ENCODE peak calls at places on chromosome 6, in six cellular contexts. One of them, this sample, is unnamed.

GRCh38 chr6:81241717-81242116 is 510.8 kb downstream of the TENT5A start:
- DNase-seq in uterus: no peak
- DNase-seq in left ventricle myocardium inferior: no peak
- DNase-seq in prostate gland: no peak
- DNase-seq in cardiac muscle cell: peak; percentile 40
- DNase-seq in right cardiac atrium: no peak
- DNase-seq in this sample: no peak

GRCh38 chr6:47413752-47414516 is 63.7 kb upstream of the CD2AP start:
- DNase-seq in uterus: peak; percentile 17
- DNase-seq in left ventricle myocardium inferior: no peak
- DNase-seq in prostate gland: peak; percentile 51
- DNase-seq in cardiac muscle cell: peak; percentile 58
- DNase-seq in right cardiac atrium: no peak
- DNase-seq in this sample: no peak

GRCh38 chr6:163661271-163661671 is 246.8 kb downstream of the QKI start:
- DNase-seq in uterus: no peak
- DNase-seq in left ventricle myocardium inferior: no peak
- DNase-seq in prostate gland: no peak
- DNase-seq in cardiac muscle cell: no peak
- DNase-seq in right cardiac atrium: peak; percentile 29
- DNase-seq in this sample: no peak

GRCh38 chr6:81875776-81876293 is 123.4 kb upstream of the TENT5A start:
- DNase-seq in uterus: no peak
- DNase-seq in left ventricle myocardium inferior: no peak
- DNase-seq in prostate gland: no peak
- DNase-seq in cardiac muscle cell: no peak
- DNase-seq in right cardiac atrium: no peak
- DNase-seq in this sample: no peak

GRCh38 chr6:80489911-80490635 is 383.6 kb downstream of the BCKDHB start:
- DNase-seq in uterus: no peak
- DNase-seq in left ventricle myocardium inferior: no peak
- DNase-seq in prostate gland: no peak
- DNase-seq in cardiac muscle cell: no peak
- DNase-seq in right cardiac atrium: no peak
- DNase-seq in this sample: no peak

GRCh38 chr6:12014027-12014872 is 2.1 kb downstream of the HIVEP1 start:
- DNase-seq in uterus: no peak
- DNase-seq in left ventricle myocardium inferior: no peak
- DNase-seq in prostate gland: no peak
- DNase-seq in cardiac muscle cell: no peak
- DNase-seq in right cardiac atrium: no peak
- DNase-seq in this sample: no peak

GRCh38 chr6:110529355-110529754 is 52.9 kb upstream of the SLC22A16 start:
- DNase-seq in uterus: no peak
- DNase-seq in left ventricle myocardium inferior: no peak
- DNase-seq in prostate gland: no peak
- DNase-seq in cardiac muscle cell: no peak
- DNase-seq in right cardiac atrium: no peak
- DNase-seq in this sample: no peak

GRCh38 chr6:117138407-117138806 is 127.0 kb upstream of the VGLL2 start:
- DNase-seq in uterus: no peak
- DNase-seq in left ventricle myocardium inferior: no peak
- DNase-seq in prostate gland: no peak
- DNase-seq in cardiac muscle cell: no peak
- DNase-seq in right cardiac atrium: no peak
- DNase-seq in this sample: no peak

GRCh38 chr6:36752187-36752885 is 54.7 kb downstream of the RAB44 start:
- DNase-seq in uterus: no peak
- DNase-seq in left ventricle myocardium inferior: no peak
- DNase-seq in prostate gland: no peak
- DNase-seq in cardiac muscle cell: no peak
- DNase-seq in right cardiac atrium: peak; percentile 35
- DNase-seq in this sample: no peak

GRCh38 chr6:163531122-163531521 is 116.6 kb downstream of the QKI start:
- DNase-seq in uterus: no peak
- DNase-seq in left ventricle myocardium inferior: no peak
- DNase-seq in prostate gland: no peak
- DNase-seq in cardiac muscle cell: no peak
- DNase-seq in right cardiac atrium: peak; percentile 50
- DNase-seq in this sample: no peak

GRCh38 chr6:23445157-23445710 is 680.8 kb upstream of the NRSN1 start:
- DNase-seq in uterus: no peak
- DNase-seq in left ventricle myocardium inferior: peak; percentile 17
- DNase-seq in prostate gland: no peak
- DNase-seq in cardiac muscle cell: peak; percentile 11
- DNase-seq in right cardiac atrium: peak; percentile 19
- DNase-seq in this sample: no peak

GRCh38 chr6:13615802-13616140 is 636 bp downstream of the NOL7 start:
- DNase-seq in uterus: peak; percentile 32
- DNase-seq in left ventricle myocardium inferior: peak; percentile 53
- DNase-seq in prostate gland: peak; percentile 39
- DNase-seq in cardiac muscle cell: peak; percentile 59
- DNase-seq in right cardiac atrium: peak; percentile 79
- DNase-seq in this sample: peak; percentile 87

GRCh38 chr6:89611666-89612065 is 26.9 kb downstream of the LYRM2 start:
- DNase-seq in uterus: no peak
- DNase-seq in left ventricle myocardium inferior: no peak
- DNase-seq in prostate gland: no peak
- DNase-seq in cardiac muscle cell: no peak
- DNase-seq in right cardiac atrium: no peak
- DNase-seq in this sample: no peak

GRCh38 chr6:157228421-157229218 is 94.7 kb downstream of the TMEM242 start:
- DNase-seq in uterus: no peak
- DNase-seq in left ventricle myocardium inferior: no peak
- DNase-seq in prostate gland: no peak
- DNase-seq in cardiac muscle cell: no peak
- DNase-seq in right cardiac atrium: no peak
- DNase-seq in this sample: peak; percentile 76

GRCh38 chr6:90274481-90275030 is 22.1 kb downstream of the BACH2 start:
- DNase-seq in uterus: no peak
- DNase-seq in left ventricle myocardium inferior: no peak
- DNase-seq in prostate gland: peak; percentile 16
- DNase-seq in cardiac muscle cell: no peak
- DNase-seq in right cardiac atrium: peak; percentile 41
- DNase-seq in this sample: peak; percentile 55

GRCh38 chr6:157647261-157647915 is 175.7 kb upstream of the SNX9 start:
- DNase-seq in uterus: no peak
- DNase-seq in left ventricle myocardium inferior: no peak
- DNase-seq in prostate gland: no peak
- DNase-seq in cardiac muscle cell: no peak
- DNase-seq in right cardiac atrium: no peak
- DNase-seq in this sample: peak; percentile 33

GRCh38 chr6:6834356-6835342 is 246.1 kb downstream of the LY86 start:
- DNase-seq in uterus: no peak
- DNase-seq in left ventricle myocardium inferior: no peak
- DNase-seq in prostate gland: no peak
- DNase-seq in cardiac muscle cell: peak; percentile 52
- DNase-seq in right cardiac atrium: no peak
- DNase-seq in this sample: no peak

GRCh38 chr6:15461127-15461944 is 201.5 kb downstream of the DTNBP1 start:
- DNase-seq in uterus: no peak
- DNase-seq in left ventricle myocardium inferior: no peak
- DNase-seq in prostate gland: no peak
- DNase-seq in cardiac muscle cell: no peak
- DNase-seq in right cardiac atrium: no peak
- DNase-seq in this sample: no peak

GRCh38 chr6:6686748-6687601 is 98.5 kb downstream of the LY86 start:
- DNase-seq in uterus: peak; percentile 83
- DNase-seq in left ventricle myocardium inferior: peak; percentile 94
- DNase-seq in prostate gland: peak; percentile 69
- DNase-seq in cardiac muscle cell: peak; percentile 98
- DNase-seq in right cardiac atrium: peak; percentile 97
- DNase-seq in this sample: peak; percentile 90

GRCh38 chr6:140909156-140909555 is 1223.6 kb upstream of the GJE1 start:
- DNase-seq in uterus: no peak
- DNase-seq in left ventricle myocardium inferior: no peak
- DNase-seq in prostate gland: no peak
- DNase-seq in cardiac muscle cell: no peak
- DNase-seq in right cardiac atrium: no peak
- DNase-seq in this sample: no peak

GRCh38 chr6:49030621-49031020 is 432.4 kb downstream of the MMUT start:
- DNase-seq in uterus: no peak
- DNase-seq in left ventricle myocardium inferior: no peak
- DNase-seq in prostate gland: no peak
- DNase-seq in cardiac muscle cell: no peak
- DNase-seq in right cardiac atrium: no peak
- DNase-seq in this sample: no peak

GRCh38 chr6:155481215-155481614 is 25.6 kb upstream of the NOX3 start:
- DNase-seq in uterus: no peak
- DNase-seq in left ventricle myocardium inferior: no peak
- DNase-seq in prostate gland: no peak
- DNase-seq in cardiac muscle cell: no peak
- DNase-seq in right cardiac atrium: no peak
- DNase-seq in this sample: no peak

GRCh38 chr6:47464052-47464451 is 13.5 kb upstream of the CD2AP start:
- DNase-seq in uterus: no peak
- DNase-seq in left ventricle myocardium inferior: no peak
- DNase-seq in prostate gland: no peak
- DNase-seq in cardiac muscle cell: no peak
- DNase-seq in right cardiac atrium: no peak
- DNase-seq in this sample: no peak

GRCh38 chr6:113903666-113904330 is 46.7 kb downstream of the MARCKS start:
- DNase-seq in uterus: peak; percentile 40
- DNase-seq in left ventricle myocardium inferior: peak; percentile 46
- DNase-seq in prostate gland: peak; percentile 47
- DNase-seq in cardiac muscle cell: no peak
- DNase-seq in right cardiac atrium: peak; percentile 71
- DNase-seq in this sample: no peak

GRCh38 chr6:96162711-96163120 is 146.9 kb downstream of the FUT9 start:
- DNase-seq in uterus: no peak
- DNase-seq in left ventricle myocardium inferior: no peak
- DNase-seq in prostate gland: no peak
- DNase-seq in cardiac muscle cell: no peak
- DNase-seq in right cardiac atrium: no peak
- DNase-seq in this sample: no peak

GRCh38 chr6:139533573-139534471 is 159.4 kb upstream of the CITED2 start:
- DNase-seq in uterus: no peak
- DNase-seq in left ventricle myocardium inferior: no peak
- DNase-seq in prostate gland: peak; percentile 10
- DNase-seq in cardiac muscle cell: peak; percentile 17
- DNase-seq in right cardiac atrium: no peak
- DNase-seq in this sample: no peak

GRCh38 chr6:125797120-125797933 is 6.6 kb downstream of the NCOA7 start:
- DNase-seq in uterus: no peak
- DNase-seq in left ventricle myocardium inferior: no peak
- DNase-seq in prostate gland: no peak
- DNase-seq in cardiac muscle cell: no peak
- DNase-seq in right cardiac atrium: no peak
- DNase-seq in this sample: no peak
- H3K4me3 ChIP-seq in uterus: no peak overlapping the region
- H3K4me3 ChIP-seq in left ventricle myocardium inferior: no peak overlapping the region
- H3K4me3 ChIP-seq in prostate gland: no peak overlapping the region
- H3K4me3 ChIP-seq in cardiac muscle cell: no peak overlapping the region
- H3K4me3 ChIP-seq in right cardiac atrium: no peak overlapping the region
- H3K4me3 ChIP-seq in this sample: no peak overlapping the region

GRCh38 chr6:29976588-29977424 is 34.5 kb downstream of the HLA-A start:
- DNase-seq in uterus: peak; percentile 83
- DNase-seq in left ventricle myocardium inferior: peak; percentile 93
- DNase-seq in prostate gland: peak; percentile 81
- DNase-seq in cardiac muscle cell: peak; percentile 79
- DNase-seq in right cardiac atrium: peak; percentile 95
- DNase-seq in this sample: peak; percentile 98
- H3K27me3 ChIP-seq in uterus: no peaks in the 10 kb centered on the region
- H3K27me3 ChIP-seq in left ventricle myocardium inferior: no peaks in the 10 kb centered on the region
- H3K27me3 ChIP-seq in prostate gland: no peaks in the 10 kb centered on the region
- H3K27me3 ChIP-seq in cardiac muscle cell: peaks cover 43% of the 10 kb centered on the region
- H3K27me3 ChIP-seq in right cardiac atrium: no peaks in the 10 kb centered on the region
- H3K27me3 ChIP-seq in this sample: no peaks in the 10 kb centered on the region

DNA sequence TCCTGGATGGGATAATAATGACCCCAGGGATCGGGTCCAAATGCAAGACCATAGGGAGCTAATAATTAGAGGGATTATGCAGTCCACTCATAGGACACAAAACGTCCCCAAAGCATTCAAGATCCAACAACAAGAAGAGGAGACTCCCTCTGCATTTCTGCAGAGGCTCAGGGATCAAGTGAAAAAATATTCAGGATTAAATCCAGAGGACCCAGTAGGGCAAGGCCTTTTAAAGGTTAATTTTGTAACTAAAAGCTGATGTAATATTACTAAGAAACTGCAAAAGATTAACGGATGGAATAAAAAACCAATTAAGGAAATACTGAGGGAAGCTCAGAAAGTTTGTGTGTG is 22.2 kb downstream of the HLA-A start:
- DNase-seq in uterus: no peak
- DNase-seq in left ventricle myocardium inferior: no peak
- DNase-seq in prostate gland: no peak
- DNase-seq in cardiac muscle cell: no peak
- DNase-seq in right cardiac atrium: no peak
- DNase-seq in this sample: no peak
- H3K4me3 ChIP-seq in uterus: no peak overlapping the region
- H3K4me3 ChIP-seq in left ventricle myocardium inferior: peak overlapping the region; percentile 69
- H3K4me3 ChIP-seq in prostate gland: peak overlapping the region; percentile 17
- H3K4me3 ChIP-seq in cardiac muscle cell: peak overlapping the region; percentile 3
- H3K4me3 ChIP-seq in right cardiac atrium: peak overlapping the region; percentile 45
- H3K4me3 ChIP-seq in this sample: no peak overlapping the region

GRCh38 chr6:105988321-105988720 is 97.8 kb upstream of the PRDM1 start:
- DNase-seq in uterus: no peak
- DNase-seq in left ventricle myocardium inferior: no peak
- DNase-seq in prostate gland: no peak
- DNase-seq in cardiac muscle cell: no peak
- DNase-seq in right cardiac atrium: no peak
- DNase-seq in this sample: no peak
- H3K27me3 ChIP-seq in uterus: no peaks in the 10 kb centered on the region
- H3K27me3 ChIP-seq in left ventricle myocardium inferior: peaks cover 99% of the 10 kb centered on the region
- H3K27me3 ChIP-seq in prostate gland: peaks cover 2% of the 10 kb centered on the region
- H3K27me3 ChIP-seq in cardiac muscle cell: peaks cover 97% of the 10 kb centered on the region
- H3K27me3 ChIP-seq in right cardiac atrium: no peaks in the 10 kb centered on the region
- H3K27me3 ChIP-seq in this sample: peaks cover 6% of the 10 kb centered on the region

DNA sequence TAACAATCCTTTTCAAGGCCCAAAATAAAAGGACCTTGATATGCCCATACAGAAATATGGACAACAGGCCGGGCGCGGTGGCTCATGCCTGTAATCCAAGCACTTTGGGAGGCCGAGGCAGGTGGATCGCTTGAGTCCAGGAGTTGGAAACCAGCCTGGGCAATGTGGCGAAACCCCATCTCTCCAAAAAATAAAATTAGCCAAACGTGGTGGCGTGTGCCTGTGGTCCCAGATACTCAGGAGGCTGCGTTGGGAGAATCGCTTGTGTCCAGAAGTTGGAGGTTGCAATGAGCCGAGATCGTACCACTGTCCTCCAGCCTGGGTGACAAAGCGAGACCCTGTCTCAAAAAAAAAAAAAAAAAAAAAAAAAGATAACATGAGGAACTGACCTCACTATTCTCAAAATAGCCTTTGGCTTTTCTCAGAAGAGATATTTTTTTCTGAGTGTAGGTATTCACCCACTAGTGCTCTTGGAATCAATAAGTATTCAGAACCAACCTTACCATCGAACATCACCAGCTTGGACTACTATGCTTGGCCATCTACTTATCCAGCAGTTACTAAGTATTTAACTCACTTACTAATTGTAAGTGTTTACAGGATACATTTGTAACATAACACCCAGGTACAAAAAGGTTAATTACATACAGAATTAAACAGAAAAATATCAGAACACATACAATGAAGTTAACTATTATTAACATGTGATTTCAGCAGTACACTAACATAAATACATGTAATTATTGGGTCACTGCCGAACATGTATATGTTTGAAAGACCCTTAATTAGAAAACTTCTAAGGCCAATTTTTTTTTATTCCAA is 99.2 kb downstream of the OR2B2 start:
- DNase-seq in uterus: no peak
- DNase-seq in left ventricle myocardium inferior: no peak
- DNase-seq in prostate gland: no peak
- DNase-seq in cardiac muscle cell: no peak
- DNase-seq in right cardiac atrium: peak; percentile 44
- DNase-seq in this sample: no peak
- H3K4me3 ChIP-seq in uterus: no peak overlapping the region
- H3K4me3 ChIP-seq in left ventricle myocardium inferior: no peak overlapping the region
- H3K4me3 ChIP-seq in prostate gland: no peak overlapping the region
- H3K4me3 ChIP-seq in cardiac muscle cell: no peak overlapping the region
- H3K4me3 ChIP-seq in right cardiac atrium: no peak overlapping the region
- H3K4me3 ChIP-seq in this sample: no peak overlapping the region